ENCODE peak calls at places on chromosome 11, in five cellular contexts. C, N, F, P and V are unnamed samples.

GRCh38 chr11:131767421-131767820 is 397.0 kb downstream of the NTM start:
- DNase-seq in C (no peak), N (no peak), F (no peak), P (no peak), V (no peak)

GRCh38 chr11:93842461-93842860 is 8.0 kb downstream of the VSTM5 start:
- DNase-seq in C (no peak), N (no peak), F (peak), P (no peak), V (no peak)

GRCh38 chr11:120131941-120132644 is 5.8 kb downstream of the TRIM29 start:
- DNase-seq in C (no peak), N (peak), F (no peak), P (no peak), V (no peak)

GRCh38 chr11:43992138-43992537 is 49.7 kb downstream of the C11orf96 start:
- DNase-seq in C (no peak), N (peak), F (no peak), P (no peak), V (no peak)

GRCh38 chr11:16969010-16970004 is 44.9 kb downstream of the PLEKHA7 start:
- DNase-seq in C (no peak), N (no peak), F (no peak), P (no peak), V (no peak)

GRCh38 chr11:38751421-38751820 is 2153.4 kb upstream of the RAG2 start:
- DNase-seq in C (no peak), N (no peak), F (no peak), P (no peak), V (no peak)

GRCh38 chr11:119846374-119846773 is 117.4 kb upstream of the NECTIN1 start:
- DNase-seq in C (no peak), N (no peak), F (no peak), P (no peak), V (no peak)

GRCh38 chr11:116086426-116086825 is 582.2 kb upstream of the CADM1 start:
- DNase-seq in C (no peak), N (no peak), F (no peak), P (no peak), V (no peak)

GRCh38 chr11:69352715-69353325 is 58.9 kb downstream of the MYEOV start:
- DNase-seq in C (peak), N (no peak), F (peak), P (no peak), V (no peak)

GRCh38 chr11:76628408-76628947 is 42.1 kb downstream of the LRRC32 start:
- DNase-seq in C (no peak), N (no peak), F (no peak), P (no peak), V (no peak)

GRCh38 chr11:116335891-116336290 is 436.9 kb downstream of the BUD13 start:
- DNase-seq in C (no peak), N (no peak), F (no peak), P (no peak), V (no peak)

GRCh38 chr11:43245471-43245870 is 66.3 kb upstream of the API5 start:
- DNase-seq in C (no peak), N (no peak), F (no peak), P (no peak), V (no peak)

GRCh38 chr11:104637652-104638170 is 260.5 kb downstream of the CASP12 start:
- DNase-seq in C (no peak), N (no peak), F (no peak), P (no peak), V (no peak)

GRCh38 chr11:35614949-35615569 is 3.2 kb upstream of the FJX1 start:
- DNase-seq in C (no peak), N (no peak), F (no peak), P (no peak), V (no peak)

GRCh38 chr11:43393765-43394355 is 35.1 kb downstream of the TTC17 start:
- DNase-seq in C (no peak), N (no peak), F (peak), P (no peak), V (no peak)

GRCh38 chr11:115201121-115201792 is 303.0 kb downstream of the CADM1 start:
- DNase-seq in C (no peak), N (no peak), F (no peak), P (no peak), V (no peak)

GRCh38 chr11:92302766-92303165 is 78.1 kb downstream of the FAT3 start:
- DNase-seq in C (no peak), N (no peak), F (no peak), P (no peak), V (no peak)

DNA sequence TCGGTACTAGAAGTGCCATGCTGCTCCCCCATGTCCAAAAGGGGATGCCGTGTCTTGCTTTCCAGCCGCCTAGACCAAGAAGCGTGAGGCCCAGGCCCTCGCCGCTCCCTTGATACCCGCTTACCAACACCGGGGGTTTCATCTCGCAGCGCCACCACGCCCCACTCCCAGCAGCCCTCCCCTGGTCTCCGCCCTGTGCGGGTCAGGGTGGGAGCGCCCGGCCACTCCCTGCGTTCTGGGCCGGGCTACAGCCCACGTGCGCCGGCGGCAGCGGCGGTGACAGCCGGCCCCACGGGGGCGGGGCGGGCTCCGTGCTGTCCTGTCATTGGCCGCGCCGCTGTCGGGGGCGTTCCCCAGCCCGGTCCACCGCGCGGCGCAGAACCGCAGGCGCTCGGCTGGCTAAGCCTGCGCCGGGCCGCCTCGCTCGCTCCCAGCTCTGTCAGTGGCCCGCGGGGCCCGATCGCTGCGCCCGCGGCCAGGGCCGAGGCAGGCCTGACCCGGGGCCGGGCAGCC is at the start of gene MICAL2:
- DNase-seq in C (no peak), N (peak), F (peak), P (peak), V (peak)
- TF ChIP-seq CTCF in C (no peak), N (no peak), F (no peak), P (peak), V (no peak)

DNA sequence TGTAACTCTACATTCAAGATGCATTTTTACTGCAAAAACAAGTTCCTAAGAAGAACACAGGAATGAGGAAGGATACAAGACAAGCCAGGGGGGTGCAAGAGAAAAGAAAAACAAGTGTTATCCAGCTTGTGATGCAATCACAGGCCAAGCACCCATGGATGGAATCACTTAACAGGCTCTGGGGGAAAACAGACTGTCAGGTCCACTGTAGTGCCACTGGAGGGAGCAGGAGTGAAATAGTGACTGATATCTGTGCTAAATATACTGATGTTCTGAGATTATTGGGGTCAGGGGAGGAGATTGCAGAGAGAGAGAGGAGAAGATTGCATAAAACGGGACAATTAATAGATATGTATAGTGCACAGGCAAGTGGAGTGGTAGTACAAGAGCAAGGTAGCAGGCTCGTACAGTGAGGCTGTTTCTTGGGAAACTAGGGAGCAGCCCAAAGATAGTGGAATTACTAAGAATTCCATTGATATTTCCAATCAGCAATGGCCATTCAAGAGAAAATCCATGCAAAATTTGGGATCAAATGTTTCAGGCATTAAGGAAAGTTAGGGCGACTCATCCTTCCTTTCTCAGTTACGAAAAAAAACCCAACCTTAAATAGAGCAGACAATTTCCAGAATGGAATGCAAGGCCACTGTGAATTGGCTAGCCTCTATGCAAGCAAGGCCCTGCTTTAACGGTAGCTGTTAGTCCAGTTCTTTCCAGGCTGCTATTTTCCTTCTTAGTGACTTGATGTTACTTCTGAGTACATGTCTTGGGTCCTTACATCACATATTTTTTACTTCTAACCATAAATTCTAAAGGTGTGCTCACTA is 52.2 kb upstream of the CEP126 start:
- DNase-seq in C (no peak), N (no peak), F (no peak), P (no peak), V (no peak)
- TF ChIP-seq CTCF in C (peak), N (no peak), F (no peak), P (peak), V (no peak)

GRCh38 chr11:4769838-4770237 is at the start of gene OR51F1:
- DNase-seq in C (no peak), N (no peak), F (no peak), P (no peak), V (no peak)
- TF ChIP-seq CTCF in C (no peak), N (no peak), F (no peak), P (no peak), V (no peak)

GRCh38 chr11:1205121-1205986 is 17.5 kb upstream of the MUC5B start:
- DNase-seq in C (no peak), N (peak), F (no peak), P (no peak), V (peak)
- TF ChIP-seq CTCF in C (no peak), N (no peak), F (no peak), P (no peak), V (no peak)

DNA sequence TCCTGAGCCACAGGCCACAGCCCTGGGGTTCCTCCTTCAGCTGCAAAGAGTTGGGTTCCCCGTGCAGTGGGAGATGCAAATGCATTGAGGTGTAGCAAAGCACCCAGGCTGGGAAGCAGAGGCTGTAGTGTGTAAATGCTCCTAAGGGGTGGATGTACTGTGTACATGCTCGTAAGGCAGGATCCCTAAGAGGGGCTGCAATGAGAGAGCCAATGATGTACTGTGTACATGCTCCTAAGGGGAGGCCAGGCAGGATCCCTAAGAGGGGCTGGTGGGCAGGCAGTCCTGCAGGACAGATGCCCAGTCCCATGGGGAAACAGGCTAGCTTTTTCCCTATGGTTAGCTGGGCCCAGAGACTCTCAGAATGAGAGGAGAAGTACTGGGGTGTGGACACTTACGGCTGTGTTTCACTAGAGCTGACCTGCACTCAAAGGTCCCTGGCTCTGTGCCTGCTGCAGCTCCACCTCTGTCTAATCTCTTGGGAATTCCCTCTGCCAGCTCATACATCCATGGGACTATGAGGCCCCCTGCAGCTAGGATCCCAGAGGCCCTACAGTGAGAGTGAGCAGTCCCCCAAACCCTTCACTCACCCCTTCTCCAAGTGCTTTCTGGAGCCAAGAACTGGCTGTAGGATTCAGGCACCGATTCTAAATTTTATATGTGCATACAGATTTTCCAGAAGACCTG is 261.9 kb upstream of the LUZP2 start:
- DNase-seq in C (no peak), N (no peak), F (peak), P (no peak), V (no peak)
- TF ChIP-seq CTCF in C (no peak), N (no peak), F (no peak), P (no peak), V (no peak)

GRCh38 chr11:61545341-61545740 is 35.5 kb downstream of the SYT7 start:
- DNase-seq in C (no peak), N (no peak), F (no peak), P (no peak), V (peak)
- TF ChIP-seq CTCF in C (no peak), N (no peak), F (no peak), P (no peak), V (peak)

GRCh38 chr11:99682171-99682570 is 661.4 kb downstream of the CNTN5 start:
- DNase-seq in C (no peak), N (no peak), F (no peak), P (no peak), V (no peak)

GRCh38 chr11:99682646-99683045 is 661.9 kb downstream of the CNTN5 start:
- DNase-seq in C (no peak), N (no peak), F (no peak), P (no peak), V (no peak)

GRCh38 chr11:99686838-99687237 is 666.1 kb downstream of the CNTN5 start:
- DNase-seq in C (no peak), N (no peak), F (no peak), P (no peak), V (no peak)

GRCh38 chr11:99683933-99684332 is 663.2 kb downstream of the CNTN5 start:
- DNase-seq in C (no peak), N (no peak), F (no peak), P (no peak), V (no peak)

DNA sequence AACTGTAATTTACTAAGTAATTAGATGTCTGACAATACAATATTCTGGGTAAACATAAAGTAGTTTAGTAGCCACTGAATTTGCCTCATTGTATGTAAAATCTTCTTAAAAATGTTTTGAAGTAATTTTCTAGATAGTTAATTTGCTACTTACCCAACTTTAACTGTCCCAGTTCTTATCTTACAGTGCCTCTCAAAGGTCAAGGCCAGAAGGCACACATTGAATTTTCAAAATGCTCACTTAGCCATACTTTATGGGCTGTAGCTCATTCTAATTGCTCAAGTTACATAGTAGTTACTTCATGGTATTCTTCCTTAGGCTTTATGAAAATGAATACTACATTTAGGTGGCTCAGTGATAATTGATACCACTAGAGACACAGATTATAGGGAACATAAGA is 666.6 kb downstream of the CNTN5 start:
- DNase-seq in C (no peak), N (no peak), F (no peak), P (no peak), V (no peak)
- TF ChIP-seq CTCF in C (no peak), N (no peak), F (no peak), P (no peak), V (no peak)

DNA sequence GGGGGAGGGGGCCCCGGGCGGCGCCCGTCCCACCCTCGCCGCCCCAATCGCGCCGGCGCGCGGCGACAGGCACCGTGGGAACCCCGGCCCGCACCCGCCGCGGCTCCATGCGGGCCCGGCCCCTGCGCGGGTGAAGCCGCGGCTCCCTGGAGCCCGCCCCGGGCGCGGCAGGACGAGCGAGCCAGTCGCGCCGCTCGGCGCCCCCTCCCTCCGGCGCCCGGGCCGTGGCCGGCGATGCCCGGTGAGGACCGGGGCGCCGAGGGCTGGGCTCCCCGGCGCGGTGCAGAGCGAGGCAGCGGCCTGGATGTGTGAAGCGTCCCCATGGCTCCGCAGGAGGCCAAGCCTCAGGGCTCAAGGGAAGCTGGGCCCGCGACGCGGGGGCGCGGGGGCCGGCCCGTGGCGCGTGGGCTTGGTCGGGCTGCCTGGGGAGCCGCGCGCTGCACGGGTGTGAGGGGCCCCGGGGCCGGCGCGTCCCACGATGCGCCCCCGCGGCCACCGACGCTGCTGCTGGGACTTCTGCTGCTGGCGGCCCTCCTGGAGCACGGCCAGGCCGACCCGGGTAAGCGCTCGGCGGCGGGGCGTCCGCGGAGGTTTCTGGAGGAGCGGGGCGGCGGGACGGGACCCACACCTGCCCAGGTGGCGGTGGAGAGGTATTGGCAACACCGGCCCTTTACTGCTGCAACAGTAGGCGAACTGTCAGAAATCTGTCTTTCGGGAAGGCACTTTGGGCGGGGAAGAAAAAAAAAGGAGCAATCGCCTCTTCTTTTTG is 119.3 kb downstream of the HIPK3 start:
- DNase-seq in C (no peak), N (no peak), F (no peak), P (no peak), V (peak)
- TF ChIP-seq CTCF in C (no peak), N (no peak), F (no peak), P (no peak), V (no peak)